ENCODE peak calls at places on chromosomes 4 and X, in four cellular contexts. R is suprapubic skin; V is RWPE2; A is activated CD4-positive, alpha-beta T cell treated with anti-CD3 and anti-CD28 coated beads for 1 hour. Y is an unnamed sample.

GRCh38 chr4:177573487-177573886 is 131.2 kb upstream of the AGA start:
- DNase-seq in R (no peak), V (no peak), A (no peak), Y (no peak)

GRCh38 chr4:177448850-177449249 is 6.6 kb upstream of the AGA start:
- DNase-seq in R (no peak), V (no peak), A (no peak), Y (no peak)

GRCh38 chr4:187088070-187088799 is 364.6 kb upstream of the FAT1 start:
- DNase-seq in R (no peak), V (no peak), A (no peak), Y (no peak)

GRCh38 chrX:134679226-134679625 is 21.0 kb upstream of the PLAC1 start:
- DNase-seq in R (no peak), V (no peak), A (no peak), Y (no peak)

GRCh38 chr4:915041-915474 is 17.1 kb downstream of the GAK start:
- DNase-seq in R (peak), V (peak), A (no peak), Y (no peak)

GRCh38 chr4:182465979-182466378 is 222.8 kb downstream of the TENM3 start:
- DNase-seq in R (no peak), V (no peak), A (no peak), Y (no peak)

GRCh38 chr4:100299441-100299840 is 109.2 kb upstream of the DDIT4L start:
- DNase-seq in R (no peak), V (no peak), A (no peak), Y (no peak)

GRCh38 chr4:140427104-140427918 is at the start of gene CLGN:
- DNase-seq in R (peak), V (peak), A (no peak), Y (peak)

GRCh38 chrX:25524150-25524549 is 508.4 kb upstream of the ARX start:
- DNase-seq in R (no peak), V (no peak), A (no peak), Y (no peak)

GRCh38 chrX:150044556-150044955 is 106.3 kb upstream of the EOLA2 start:
- DNase-seq in R (no peak), V (no peak), A (no peak), Y (no peak)

GRCh38 chr4:113692809-113693411 is 68.6 kb downstream of the CAMK2D start:
- DNase-seq in R (no peak), V (no peak), A (no peak), Y (no peak)

GRCh38 chr4:121140712-121141111 is 23.4 kb downstream of the TNIP3 start:
- DNase-seq in R (no peak), V (no peak), A (no peak), Y (no peak)

GRCh38 chr4:153759407-153760226 is at the start of gene RNF175:
- DNase-seq in R (no peak), V (no peak), A (no peak), Y (no peak)

GRCh38 chrX:8233091-8233490 is 62.0 kb upstream of the VCX2 start:
- DNase-seq in R (no peak), V (no peak), A (no peak), Y (no peak)

GRCh38 chr4:25161599-25161960 is 1.3 kb upstream of the SEPSECS start:
- DNase-seq in R (no peak), V (no peak), A (no peak), Y (no peak)

GRCh38 chr4:86592553-86593249 is 1.4 kb upstream of the PTPN13 start:
- DNase-seq in R (no peak), V (no peak), A (no peak), Y (no peak)

GRCh38 chr4:55398461-55398860 is 2.7 kb downstream of the TMEM165 start:
- DNase-seq in R (no peak), V (no peak), A (no peak), Y (no peak)

Y was measured in chondrocyte.